ENCODE peak calls at places on chromosome 2, in eight cellular contexts. W, S, V, M, Q, X, D and H are unnamed samples.

GRCh38 chr2:11562476-11562875 is 28.6 kb downstream of the GREB1 start:
- DNase-seq in W (no peak), S (no peak), V (peak), M (no peak), Q (no peak), X (no peak), D (no peak), H (no peak)

GRCh38 chr2:215507126-215507525 is 71.3 kb upstream of the FN1 start:
- DNase-seq in W (no peak), S (no peak), V (no peak), M (no peak), Q (no peak), X (no peak), D (no peak), H (no peak)

GRCh38 chr2:195330513-195330956 is 326.5 kb upstream of the SLC39A10 start:
- DNase-seq in W (no peak), S (no peak), V (no peak), M (no peak), Q (no peak), X (no peak), D (no peak), H (no peak)

GRCh38 chr2:101341421-101341820 is 32.9 kb upstream of the RNF149 start:
- DNase-seq in W (no peak), S (no peak), V (no peak), M (no peak), Q (no peak), X (peak), D (no peak), H (no peak)

GRCh38 chr2:75562513-75562864 is 1.8 kb upstream of the EVA1A start:
- DNase-seq in W (no peak), S (no peak), V (no peak), M (no peak), Q (no peak), X (no peak), D (peak), H (no peak)

GRCh38 chr2:167353605-167354280 is 465.5 kb downstream of the XIRP2 start:
- DNase-seq in W (no peak), S (no peak), V (no peak), M (no peak), Q (no peak), X (no peak), D (no peak), H (no peak)

GRCh38 chr2:75287624-75288313 is 88.4 kb upstream of the TACR1 start:
- DNase-seq in W (no peak), S (no peak), V (no peak), M (no peak), Q (no peak), X (no peak), D (no peak), H (no peak)

GRCh38 chr2:40087434-40087833 is 308.4 kb upstream of the THUMPD2 start:
- DNase-seq in W (no peak), S (peak), V (no peak), M (no peak), Q (no peak), X (no peak), D (no peak), H (no peak)

GRCh38 chr2:30226144-30227032 is 4.9 kb upstream of the LBH start:
- DNase-seq in W (peak), S (peak), V (no peak), M (no peak), Q (no peak), X (no peak), D (no peak), H (no peak)

GRCh38 chr2:43576983-43577892 is 18.6 kb downstream of the THADA start:
- DNase-seq in W (peak), S (peak), V (no peak), M (no peak), Q (no peak), X (peak), D (no peak), H (peak)

GRCh38 chr2:203463176-203463797 is 71.8 kb downstream of the RAPH1 start:
- DNase-seq in W (no peak), S (no peak), V (no peak), M (no peak), Q (no peak), X (no peak), D (no peak), H (no peak)

GRCh38 chr2:219871396-219871795 is 244.0 kb downstream of the SLC4A3 start:
- DNase-seq in W (no peak), S (no peak), V (no peak), M (no peak), Q (no peak), X (no peak), D (no peak), H (peak)

GRCh38 chr2:56191617-56192016 is 7.8 kb downstream of the CCDC85A start:
- DNase-seq in W (peak), S (peak), V (no peak), M (peak), Q (peak), X (peak), D (no peak), H (peak)

GRCh38 chr2:20574930-20575329 is 76.0 kb downstream of the HS1BP3 start:
- DNase-seq in W (no peak), S (no peak), V (no peak), M (no peak), Q (no peak), X (no peak), D (no peak), H (no peak)

GRCh38 chr2:101699191-101699938 is 1.9 kb downstream of the MAP4K4 start:
- DNase-seq in W (peak), S (peak), V (no peak), M (no peak), Q (no peak), X (no peak), D (no peak), H (peak)

GRCh38 chr2:69084492-69084891 is 71.5 kb downstream of the ANTXR1 start:
- DNase-seq in W (no peak), S (no peak), V (no peak), M (no peak), Q (no peak), X (no peak), D (no peak), H (no peak)

GRCh38 chr2:30978854-30979253 is 159.4 kb downstream of the GALNT14 start:
- DNase-seq in W (no peak), S (no peak), V (no peak), M (no peak), Q (no peak), X (no peak), D (no peak), H (no peak)

GRCh38 chr2:9085353-9085752 is 81.9 kb upstream of the MBOAT2 start:
- DNase-seq in W (no peak), S (no peak), V (no peak), M (no peak), Q (no peak), X (no peak), D (no peak), H (no peak)

GRCh38 chr2:26067980-26068507 is 34.2 kb downstream of the RAB10 start:
- DNase-seq in W (no peak), S (no peak), V (no peak), M (no peak), Q (no peak), X (no peak), D (no peak), H (no peak)

GRCh38 chr2:45578056-45578843 is 32.8 kb downstream of the SRBD1 start:
- DNase-seq in W (peak), S (peak), V (no peak), M (peak), Q (no peak), X (peak), D (no peak), H (no peak)

GRCh38 chr2:171436307-171436706 is 2.3 kb downstream of the DCAF17 start:
- DNase-seq in W (peak), S (peak), V (no peak), M (no peak), Q (no peak), X (no peak), D (no peak), H (no peak)

GRCh38 chr2:181252248-181253148 is 204.7 kb upstream of the ITGA4 start:
- DNase-seq in W (no peak), S (no peak), V (no peak), M (no peak), Q (no peak), X (no peak), D (no peak), H (no peak)

GRCh38 chr2:181203412-181203811 is 223.0 kb downstream of the UBE2E3 start:
- DNase-seq in W (peak), S (peak), V (no peak), M (no peak), Q (no peak), X (no peak), D (no peak), H (no peak)

GRCh38 chr2:195513119-195513518 is 143.9 kb upstream of the SLC39A10 start:
- DNase-seq in W (no peak), S (no peak), V (no peak), M (no peak), Q (no peak), X (no peak), D (no peak), H (no peak)

GRCh38 chr2:228657807-228658402 is 476.4 kb upstream of the SPHKAP start:
- DNase-seq in W (no peak), S (peak), V (no peak), M (no peak), Q (no peak), X (peak), D (no peak), H (peak)

GRCh38 chr2:13919981-13920382 is 712.5 kb upstream of the LRATD1 start:
- DNase-seq in W (no peak), S (peak), V (no peak), M (no peak), Q (no peak), X (no peak), D (no peak), H (no peak)

GRCh38 chr2:155583674-155584195 is 748.8 kb downstream of the NR4A2 start:
- DNase-seq in W (no peak), S (no peak), V (no peak), M (no peak), Q (no peak), X (no peak), D (no peak), H (no peak)

GRCh38 chr2:24382363-24383021 is 22.2 kb upstream of the ITSN2 start:
- DNase-seq in W (peak), S (peak), V (no peak), M (peak), Q (peak), X (peak), D (no peak), H (peak)

GRCh38 chr2:31429040-31429439 is 14.5 kb upstream of the XDH start:
- DNase-seq in W (no peak), S (no peak), V (no peak), M (no peak), Q (no peak), X (no peak), D (no peak), H (no peak)

GRCh38 chr2:98601532-98602132 is 6.7 kb downstream of the COA5 start:
- DNase-seq in W (peak), S (peak), V (no peak), M (peak), Q (no peak), X (peak), D (no peak), H (peak)

GRCh38 chr2:236742936-236743622 is 173.5 kb downstream of the ACKR3 start:
- DNase-seq in W (no peak), S (no peak), V (no peak), M (no peak), Q (no peak), X (no peak), D (no peak), H (no peak)

GRCh38 chr2:84306361-84306760 is 152.7 kb downstream of the SUCLG1 start:
- DNase-seq in W (no peak), S (no peak), V (no peak), M (peak), Q (no peak), X (no peak), D (no peak), H (no peak)